ENCODE peak calls at places on chromosomes 5 and 9, in nine cellular contexts. E is H1; U is fibroblast of lung; G is CD8-positive, alpha-beta T cell; I is ascending aorta; X is PC-3; B is CD4-positive, alpha-beta memory T cell; V is SK-N-SH; Y is adrenal gland. D is an unnamed sample.

GRCh38 chr9:114614373-114614772 is 3.3 kb downstream of the TMEM268 start:
- DNase-seq in B (no peak), Y (no peak), V (peak; percentile 24), G (no peak), E (no peak), U (no peak), X (no peak), I (no peak), D (no peak)

GRCh38 chr5:139904566-139905400 is 109.2 kb downstream of the PSD2 start:
- DNase-seq in E (peak; percentile 15), G (no peak), X (no peak), V (peak; percentile 62), Y (no peak), I (no peak), B (no peak), U (no peak), D (no peak)

GRCh38 chr5:159017787-159018186 is 81.9 kb downstream of the EBF1 start:
- DNase-seq in I (no peak), B (no peak), E (peak; percentile 21), Y (peak; percentile 46), G (no peak), U (peak; percentile 81), V (peak; percentile 43), X (peak; percentile 60), D (no peak)

GRCh38 chr5:82599692-82600091 is 321.5 kb upstream of the RPS23 start:
- DNase-seq in V (no peak), X (no peak), U (peak; percentile 23), E (no peak), Y (no peak), I (no peak), B (no peak), G (no peak), D (no peak)

GRCh38 chr5:39977231-39977630 is 552.5 kb upstream of the DAB2 start:
- DNase-seq in B (no peak), V (no peak), G (no peak), X (no peak), U (peak; percentile 7), Y (no peak), I (no peak), E (no peak), D (no peak)

GRCh38 chr5:142189813-142190212 is 81.2 kb downstream of the NDFIP1 start:
- DNase-seq in E (no peak), G (no peak), V (no peak), U (no peak), X (no peak), I (no peak), Y (no peak), B (no peak), D (no peak)

GRCh38 chr5:54517174-54517511 is 416 bp upstream of the SNX18 start:
- DNase-seq in U (no peak), G (no peak), E (no peak), V (no peak), Y (no peak), X (no peak), I (no peak), B (no peak), D (no peak)

GRCh38 chr5:81233080-81233634 is at the start of gene CKMT2:
- DNase-seq in I (peak; percentile 71), V (no peak), B (no peak), X (no peak), E (peak; percentile 61), Y (peak; percentile 95), G (no peak), U (peak; percentile 53), D (peak; percentile 40)

GRCh38 chr5:81579525-81579924 is 171.4 kb downstream of the SSBP2 start:
- DNase-seq in U (no peak), B (no peak), I (no peak), E (no peak), Y (no peak), G (no peak), X (no peak), V (peak; percentile 66), D (no peak)

GRCh38 chr9:116048072-116048471 is 105.5 kb upstream of the PAPPA start:
- DNase-seq in U (no peak), X (no peak), E (no peak), I (no peak), B (no peak), G (no peak), Y (no peak), V (no peak), D (no peak)

GRCh38 chr5:136525546-136525945 is 160.2 kb upstream of the TRPC7 start:
- DNase-seq in V (no peak), Y (no peak), G (no peak), B (no peak), X (no peak), E (no peak), U (no peak), I (no peak), D (no peak)

GRCh38 chr5:140150201-140150600 is 24.5 kb downstream of the IGIP start:
- DNase-seq in E (no peak), B (no peak), Y (no peak), V (no peak), G (no peak), X (no peak), U (no peak), I (no peak), D (no peak)

GRCh38 chr5:98016771-98017170 is 756.7 kb upstream of the RGMB start:
- DNase-seq in I (no peak), X (no peak), E (no peak), V (no peak), G (no peak), Y (no peak), B (no peak), U (peak; percentile 3), D (no peak)

GRCh38 chr9:81893929-81894328 is 34.3 kb upstream of the SPATA31D4 start:
- DNase-seq in G (no peak), U (peak; percentile 49), V (no peak), B (no peak), X (no peak), E (no peak), Y (no peak), I (no peak), D (no peak)

GRCh38 chr5:180161420-180162303 is 47.3 kb downstream of the RASGEF1C start:
- DNase-seq in E (no peak), U (no peak), G (no peak), I (no peak), Y (no peak), B (no peak), X (no peak), V (peak; percentile 80), D (peak; percentile 10)

GRCh38 chr5:133906303-133906702 is 62.1 kb downstream of the C5orf15 start:
- DNase-seq in I (no peak), Y (no peak), B (no peak), V (no peak), X (no peak), U (no peak), G (no peak), E (no peak), D (no peak)

GRCh38 chr9:117325789-117326185 is 89.1 kb downstream of the ASTN2 start:
- DNase-seq in U (no peak), Y (no peak), V (peak; percentile 10), B (no peak), E (no peak), X (no peak), I (no peak), G (no peak), D (no peak)

GRCh38 chr5:68565427-68565826 is 349.9 kb downstream of the PIK3R1 start:
- DNase-seq in V (no peak), I (no peak), X (no peak), U (no peak), G (no peak), B (no peak), E (no peak), Y (no peak), D (no peak)

DNA sequence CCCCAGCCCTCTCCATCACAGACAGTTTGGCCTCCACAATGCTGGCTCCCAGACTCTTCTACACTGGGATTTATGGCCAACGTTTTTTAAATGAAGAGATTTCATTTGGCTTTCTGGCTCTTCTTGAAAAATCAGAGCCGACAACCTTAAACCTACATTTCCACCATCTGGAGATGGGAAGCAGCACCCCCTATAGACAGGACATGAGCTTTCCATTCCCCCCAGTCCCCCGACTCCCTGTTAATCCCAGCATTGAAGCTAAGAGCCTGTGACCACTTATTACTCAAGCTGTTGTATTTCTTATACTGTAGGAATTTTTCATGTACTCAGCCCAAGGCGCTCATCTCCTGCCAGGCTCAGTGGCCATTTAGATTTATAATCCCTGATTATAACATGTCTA is 34.0 kb upstream of the AFAP1L1 start:
- DNase-seq in X (peak; percentile 27), B (no peak), U (no peak), V (peak; percentile 15), I (no peak), G (no peak), E (no peak), Y (no peak), D (no peak)
- H3K4me1 ChIP-seq in X (no peaks in the 10 kb centered on the region), B (peaks cover 35% of the 10 kb centered on the region), U (no peaks in the 10 kb centered on the region), V (no peaks in the 10 kb centered on the region), I (no peaks in the 10 kb centered on the region), G (peaks cover 37% of the 10 kb centered on the region), E (no peaks in the 10 kb centered on the region), Y (no peaks in the 10 kb centered on the region), D (no peaks in the 10 kb centered on the region)

GRCh38 chr9:94169978-94170377 is 85.7 kb downstream of the PTPDC1 start:
- DNase-seq in B (no peak), E (no peak), Y (no peak), V (no peak), I (no peak), U (no peak), X (no peak), G (no peak), D (no peak)
- H3K4me1 ChIP-seq in B (peaks cover 84% of the 10 kb centered on the region), E (peaks cover 12% of the 10 kb centered on the region), Y (peaks cover 75% of the 10 kb centered on the region), V (peaks cover 28% of the 10 kb centered on the region), I (peaks cover 62% of the 10 kb centered on the region), U (peaks cover 5% of the 10 kb centered on the region), X (peaks cover 17% of the 10 kb centered on the region), G (peaks cover 64% of the 10 kb centered on the region), D (no peaks in the 10 kb centered on the region)

GRCh38 chr9:37217141-37217540 is 96.8 kb downstream of the ZCCHC7 start:
- DNase-seq in U (no peak), I (no peak), V (no peak), X (no peak), B (no peak), Y (no peak), G (no peak), E (no peak), D (no peak)

GRCh38 chr9:37212435-37212834 is 92.1 kb downstream of the ZCCHC7 start:
- DNase-seq in X (no peak), G (no peak), Y (no peak), U (no peak), I (no peak), E (no peak), V (no peak), B (no peak), D (no peak)

GRCh38 chr9:37218800-37219425 is 98.5 kb downstream of the ZCCHC7 start:
- DNase-seq in X (no peak), Y (no peak), B (no peak), I (no peak), U (no peak), G (no peak), E (no peak), V (no peak), D (no peak)

GRCh38 chr9:37210737-37211523 is 90.6 kb downstream of the ZCCHC7 start:
- DNase-seq in Y (no peak), G (no peak), U (no peak), I (no peak), X (no peak), B (no peak), E (no peak), V (no peak), D (no peak)

GRCh38 chr9:37215456-37216229 is 95.3 kb downstream of the ZCCHC7 start:
- DNase-seq in V (no peak), U (peak; percentile 75), E (no peak), X (peak; percentile 19), Y (no peak), B (no peak), I (no peak), G (no peak), D (no peak)
- H3K4me1 ChIP-seq in V (peaks cover 16% of the 10 kb centered on the region), U (no peaks in the 10 kb centered on the region), E (no peaks in the 10 kb centered on the region), X (peaks cover 15% of the 10 kb centered on the region), Y (peaks cover 6% of the 10 kb centered on the region), B (peaks cover 4% of the 10 kb centered on the region), I (no peaks in the 10 kb centered on the region), G (no peaks in the 10 kb centered on the region), D (no peaks in the 10 kb centered on the region)

GRCh38 chr9:14350766-14351165 is 36.8 kb upstream of the NFIB start:
- DNase-seq in E (no peak), I (no peak), V (peak; percentile 15), U (no peak), X (no peak), Y (no peak), G (no peak), B (no peak), D (no peak)
- H3K4me1 ChIP-seq in E (peaks cover 7% of the 10 kb centered on the region), I (peaks cover 31% of the 10 kb centered on the region), V (no peaks in the 10 kb centered on the region), U (no peaks in the 10 kb centered on the region), X (peaks cover 3% of the 10 kb centered on the region), Y (peaks cover 11% of the 10 kb centered on the region), G (no peaks in the 10 kb centered on the region), B (peaks cover 3% of the 10 kb centered on the region), D (no peaks in the 10 kb centered on the region)

D was measured in breast epithelium.